ENCODE peak calls at places on chromosomes 16 and 17, in ten cellular contexts. One of them, this sample, is unnamed.

GRCh38 chr16:20681821-20682736 is 15.4 kb downstream of the ACSM1 start:
- DNase-seq in tibial nerve: no peak
- DNase-seq in testis: no peak
- DNase-seq in esophagus muscularis mucosa: no peak
- DNase-seq in stomach: no peak
- DNase-seq in heart left ventricle: no peak
- DNase-seq in ovary: no peak
- DNase-seq in spleen: no peak
- DNase-seq in HCT116: no peak
- DNase-seq in prostate gland: no peak
- DNase-seq in this sample: no peak

GRCh38 chr16:4081577-4082021 is 34.6 kb downstream of the ADCY9 start:
- DNase-seq in stomach: no peak
- DNase-seq in tibial nerve: no peak
- DNase-seq in testis: no peak
- DNase-seq in heart left ventricle: no peak
- DNase-seq in esophagus muscularis mucosa: no peak
- DNase-seq in ovary: peak; percentile 62
- DNase-seq in prostate gland: no peak
- DNase-seq in spleen: no peak
- DNase-seq in HCT116: no peak
- DNase-seq in this sample: no peak

GRCh38 chr17:49597928-49598655 is 22.4 kb downstream of the NXPH3 start:
- DNase-seq in testis: no peak
- DNase-seq in tibial nerve: no peak
- DNase-seq in heart left ventricle: no peak
- DNase-seq in prostate gland: no peak
- DNase-seq in HCT116: no peak
- DNase-seq in ovary: no peak
- DNase-seq in esophagus muscularis mucosa: peak; percentile 83
- DNase-seq in spleen: no peak
- DNase-seq in stomach: no peak
- DNase-seq in this sample: no peak

GRCh38 chr16:1310832-1311200 is 1.4 kb downstream of the UBE2I start:
- DNase-seq in prostate gland: no peak
- DNase-seq in heart left ventricle: no peak
- DNase-seq in ovary: no peak
- DNase-seq in testis: no peak
- DNase-seq in HCT116: no peak
- DNase-seq in spleen: peak; percentile 89
- DNase-seq in stomach: peak; percentile 29
- DNase-seq in tibial nerve: no peak
- DNase-seq in esophagus muscularis mucosa: no peak
- DNase-seq in this sample: no peak

GRCh38 chr17:9898812-9899211 is 6.3 kb downstream of the RCVRN start:
- DNase-seq in heart left ventricle: no peak
- DNase-seq in testis: no peak
- DNase-seq in HCT116: no peak
- DNase-seq in esophagus muscularis mucosa: no peak
- DNase-seq in ovary: no peak
- DNase-seq in prostate gland: no peak
- DNase-seq in tibial nerve: no peak
- DNase-seq in stomach: no peak
- DNase-seq in spleen: no peak
- DNase-seq in this sample: no peak

GRCh38 chr16:55672471-55672870 is 16.7 kb downstream of the SLC6A2 start:
- DNase-seq in prostate gland: no peak
- DNase-seq in esophagus muscularis mucosa: no peak
- DNase-seq in spleen: no peak
- DNase-seq in testis: peak; percentile 56
- DNase-seq in heart left ventricle: peak; percentile 60
- DNase-seq in HCT116: no peak
- DNase-seq in ovary: no peak
- DNase-seq in stomach: no peak
- DNase-seq in tibial nerve: peak; percentile 28
- DNase-seq in this sample: no peak

GRCh38 chr17:37110012-37110701 is 161.4 kb downstream of the AATF start:
- DNase-seq in testis: no peak
- DNase-seq in prostate gland: no peak
- DNase-seq in heart left ventricle: no peak
- DNase-seq in ovary: no peak
- DNase-seq in HCT116: no peak
- DNase-seq in stomach: no peak
- DNase-seq in tibial nerve: no peak
- DNase-seq in esophagus muscularis mucosa: no peak
- DNase-seq in spleen: no peak
- DNase-seq in this sample: no peak

GRCh38 chr16:50699345-50700159 is 6.1 kb downstream of the NOD2 start:
- DNase-seq in HCT116: no peak
- DNase-seq in esophagus muscularis mucosa: no peak
- DNase-seq in prostate gland: no peak
- DNase-seq in spleen: peak; percentile 76
- DNase-seq in ovary: no peak
- DNase-seq in testis: no peak
- DNase-seq in stomach: no peak
- DNase-seq in heart left ventricle: no peak
- DNase-seq in tibial nerve: no peak
- DNase-seq in this sample: no peak

GRCh38 chr17:59914274-59914854 is 21.4 kb downstream of the RPS6KB1 start:
- DNase-seq in prostate gland: no peak
- DNase-seq in stomach: no peak
- DNase-seq in HCT116: peak; percentile 19
- DNase-seq in tibial nerve: peak; percentile 22
- DNase-seq in heart left ventricle: no peak
- DNase-seq in testis: peak; percentile 22
- DNase-seq in esophagus muscularis mucosa: no peak
- DNase-seq in spleen: no peak
- DNase-seq in ovary: no peak
- DNase-seq in this sample: no peak

GRCh38 chr16:54928421-54929089 is 2.1 kb upstream of the IRX5 start:
- DNase-seq in HCT116: no peak
- DNase-seq in esophagus muscularis mucosa: peak; percentile 90
- DNase-seq in prostate gland: peak; percentile 78
- DNase-seq in stomach: peak; percentile 77
- DNase-seq in testis: peak; percentile 62
- DNase-seq in tibial nerve: no peak
- DNase-seq in spleen: peak; percentile 89
- DNase-seq in ovary: peak; percentile 79
- DNase-seq in heart left ventricle: peak; percentile 88
- DNase-seq in this sample: peak; percentile 47

GRCh38 chr17:4609761-4610160 is 25.4 kb downstream of the SMTNL2 start:
- DNase-seq in heart left ventricle: no peak
- DNase-seq in spleen: no peak
- DNase-seq in ovary: no peak
- DNase-seq in testis: no peak
- DNase-seq in prostate gland: no peak
- DNase-seq in stomach: no peak
- DNase-seq in esophagus muscularis mucosa: no peak
- DNase-seq in HCT116: no peak
- DNase-seq in tibial nerve: no peak
- DNase-seq in this sample: no peak
- TF ChIP-seq POLR2A in heart left ventricle: no peak
- TF ChIP-seq POLR2A in spleen: no peak
- TF ChIP-seq POLR2A in ovary: no peak
- TF ChIP-seq POLR2A in testis: no peak
- TF ChIP-seq POLR2A in prostate gland: no peak
- TF ChIP-seq POLR2A in stomach: no peak
- TF ChIP-seq POLR2A in esophagus muscularis mucosa: no peak
- TF ChIP-seq POLR2A in HCT116: no peak
- TF ChIP-seq POLR2A in tibial nerve: no peak
- TF ChIP-seq POLR2A in this sample: no peak

GRCh38 chr17:55567240-55568216 is 56.3 kb upstream of the SMIM36 start:
- DNase-seq in HCT116: no peak
- DNase-seq in spleen: no peak
- DNase-seq in testis: peak; percentile 46
- DNase-seq in stomach: no peak
- DNase-seq in esophagus muscularis mucosa: no peak
- DNase-seq in ovary: peak; percentile 91
- DNase-seq in tibial nerve: peak; percentile 41
- DNase-seq in prostate gland: no peak
- DNase-seq in heart left ventricle: peak; percentile 55
- DNase-seq in this sample: peak; percentile 39

GRCh38 chr17:55570360-55570759 is 59.1 kb upstream of the SMIM36 start:
- DNase-seq in tibial nerve: no peak
- DNase-seq in HCT116: no peak
- DNase-seq in heart left ventricle: no peak
- DNase-seq in esophagus muscularis mucosa: no peak
- DNase-seq in spleen: no peak
- DNase-seq in prostate gland: no peak
- DNase-seq in testis: no peak
- DNase-seq in ovary: no peak
- DNase-seq in stomach: no peak
- DNase-seq in this sample: no peak

GRCh38 chr17:55572599-55572998 is 61.3 kb upstream of the SMIM36 start:
- DNase-seq in ovary: no peak
- DNase-seq in esophagus muscularis mucosa: no peak
- DNase-seq in heart left ventricle: no peak
- DNase-seq in stomach: no peak
- DNase-seq in HCT116: no peak
- DNase-seq in spleen: no peak
- DNase-seq in prostate gland: no peak
- DNase-seq in tibial nerve: no peak
- DNase-seq in testis: no peak
- DNase-seq in this sample: no peak

GRCh38 chr17:55572139-55572538 is 60.9 kb upstream of the SMIM36 start:
- DNase-seq in ovary: no peak
- DNase-seq in stomach: no peak
- DNase-seq in testis: no peak
- DNase-seq in esophagus muscularis mucosa: no peak
- DNase-seq in heart left ventricle: no peak
- DNase-seq in prostate gland: no peak
- DNase-seq in HCT116: no peak
- DNase-seq in tibial nerve: no peak
- DNase-seq in spleen: no peak
- DNase-seq in this sample: no peak

DNA sequence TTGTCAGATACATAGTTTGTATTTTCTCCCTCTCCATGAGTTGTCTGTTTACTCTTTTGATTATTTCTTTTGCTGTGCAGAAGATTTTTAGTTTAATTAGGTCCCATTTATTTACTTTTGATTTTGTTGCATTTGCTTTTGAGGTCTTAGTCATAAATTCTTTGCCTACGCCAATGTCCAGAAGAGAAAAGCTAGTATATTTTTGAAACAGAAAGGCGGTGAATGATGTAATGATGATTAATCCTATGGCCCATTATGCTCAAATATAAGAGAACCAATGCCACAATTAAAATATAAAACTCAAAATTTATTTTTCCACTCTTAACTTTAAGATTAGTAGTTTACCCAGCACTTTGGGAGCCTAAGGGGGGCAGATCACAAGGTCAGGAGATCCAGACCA is 59.8 kb upstream of the SMIM36 start:
- DNase-seq in heart left ventricle: no peak
- DNase-seq in spleen: no peak
- DNase-seq in tibial nerve: no peak
- DNase-seq in HCT116: no peak
- DNase-seq in ovary: no peak
- DNase-seq in testis: no peak
- DNase-seq in prostate gland: no peak
- DNase-seq in stomach: no peak
- DNase-seq in esophagus muscularis mucosa: no peak
- DNase-seq in this sample: no peak
- H3K4me1 ChIP-seq in heart left ventricle: peaks cover 1% of the 10 kb centered on the region
- H3K4me1 ChIP-seq in spleen: peaks cover 4% of the 10 kb centered on the region
- H3K4me1 ChIP-seq in tibial nerve: peaks cover 5% of the 10 kb centered on the region
- H3K4me1 ChIP-seq in HCT116: peaks cover 4% of the 10 kb centered on the region
- H3K4me1 ChIP-seq in ovary: peaks cover 5% of the 10 kb centered on the region
- H3K4me1 ChIP-seq in testis: peaks cover 7% of the 10 kb centered on the region
- H3K4me1 ChIP-seq in prostate gland: no peaks in the 10 kb centered on the region
- H3K4me1 ChIP-seq in stomach: peaks cover 15% of the 10 kb centered on the region
- H3K4me1 ChIP-seq in esophagus muscularis mucosa: peaks cover 15% of the 10 kb centered on the region
- H3K4me1 ChIP-seq in this sample: peaks cover 7% of the 10 kb centered on the region

DNA sequence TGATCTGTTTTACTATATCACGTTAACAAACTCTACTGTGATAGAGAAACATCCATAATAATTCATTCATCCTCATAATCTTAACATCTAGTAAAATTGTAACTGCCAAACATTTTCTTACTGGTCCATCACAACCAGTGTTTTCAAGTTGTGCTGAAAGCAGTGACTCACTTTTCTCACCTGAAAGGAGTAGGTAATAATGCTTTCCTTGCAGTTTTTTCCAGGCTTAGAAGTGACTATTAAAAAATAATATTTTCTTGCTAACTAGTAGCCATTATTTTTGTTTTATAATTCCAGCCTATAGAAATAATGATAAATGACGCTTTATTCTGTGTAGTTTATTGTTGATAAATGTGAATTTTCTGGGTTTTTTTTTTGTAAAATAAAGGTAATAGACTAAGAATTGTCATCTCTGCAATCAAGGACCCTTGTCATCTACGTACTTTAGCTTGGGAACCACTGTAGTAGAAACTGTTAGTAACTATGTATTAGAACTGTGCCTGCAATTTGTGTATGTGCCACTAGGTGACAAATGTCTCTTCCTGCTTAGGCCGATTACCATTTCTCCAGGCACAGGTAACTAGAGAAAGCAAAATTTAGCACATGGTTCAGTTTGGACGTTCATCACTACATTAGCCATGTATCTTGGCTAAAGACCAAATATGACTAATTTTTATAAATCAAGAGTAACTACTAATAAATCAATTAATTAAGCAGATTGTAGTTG is 409.4 kb upstream of the ERCC4 start:
- DNase-seq in spleen: no peak
- DNase-seq in HCT116: no peak
- DNase-seq in testis: no peak
- DNase-seq in tibial nerve: no peak
- DNase-seq in prostate gland: no peak
- DNase-seq in heart left ventricle: no peak
- DNase-seq in esophagus muscularis mucosa: no peak
- DNase-seq in stomach: no peak
- DNase-seq in ovary: no peak
- DNase-seq in this sample: no peak
- TF ChIP-seq CTCF in spleen: no peak
- TF ChIP-seq CTCF in HCT116: peak; percentile 33
- TF ChIP-seq CTCF in testis: peak; percentile 24
- TF ChIP-seq CTCF in tibial nerve: no peak
- TF ChIP-seq CTCF in prostate gland: no peak
- TF ChIP-seq CTCF in heart left ventricle: no peak
- TF ChIP-seq CTCF in esophagus muscularis mucosa: no peak
- TF ChIP-seq CTCF in stomach: no peak
- TF ChIP-seq CTCF in ovary: no peak
- TF ChIP-seq CTCF in this sample: no peak

DNA sequence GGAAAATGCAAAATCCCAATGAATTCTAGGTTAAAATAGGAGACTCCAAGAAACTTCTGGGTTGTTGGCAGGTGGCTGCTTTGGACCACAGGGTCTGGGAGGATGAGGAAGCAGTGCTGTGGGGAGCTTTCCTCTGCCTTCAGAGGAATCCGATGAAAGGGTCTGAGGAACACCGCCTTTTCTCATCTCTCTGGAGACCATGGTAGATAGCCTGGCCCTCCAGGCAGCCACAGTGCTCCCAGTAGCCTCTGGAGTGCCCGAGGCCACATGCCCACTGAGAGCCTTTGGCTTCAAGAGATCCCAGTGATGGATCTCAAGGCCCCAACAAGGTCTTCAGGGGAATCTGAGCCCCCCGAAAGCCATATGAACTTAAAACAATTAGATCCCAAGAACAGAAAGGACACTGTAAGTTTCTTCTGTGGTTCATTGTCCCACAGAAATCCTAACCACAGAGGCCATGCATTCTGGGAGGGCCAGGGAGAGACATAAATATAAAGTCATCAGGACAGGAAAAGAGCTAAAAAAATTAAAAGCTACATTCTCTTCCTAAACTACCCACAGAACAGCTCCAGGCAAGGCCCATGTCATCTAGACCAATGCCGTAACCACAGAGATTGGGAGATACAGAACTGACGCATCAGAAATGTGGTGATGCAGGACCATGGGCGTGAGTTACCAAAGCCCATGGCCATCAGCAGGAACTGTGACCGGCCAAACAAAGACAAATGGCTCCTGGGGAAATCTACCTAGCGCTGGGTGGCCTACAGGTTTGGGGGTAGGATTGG is 24.3 kb downstream of the TK2 start:
- DNase-seq in HCT116: no peak
- DNase-seq in prostate gland: no peak
- DNase-seq in testis: no peak
- DNase-seq in stomach: no peak
- DNase-seq in tibial nerve: no peak
- DNase-seq in esophagus muscularis mucosa: no peak
- DNase-seq in spleen: no peak
- DNase-seq in ovary: no peak
- DNase-seq in heart left ventricle: no peak
- DNase-seq in this sample: peak; percentile 42
- TF ChIP-seq POLR2A in HCT116: no peak
- TF ChIP-seq POLR2A in prostate gland: no peak
- TF ChIP-seq POLR2A in testis: no peak
- TF ChIP-seq POLR2A in stomach: no peak
- TF ChIP-seq POLR2A in tibial nerve: no peak
- TF ChIP-seq POLR2A in esophagus muscularis mucosa: no peak
- TF ChIP-seq POLR2A in spleen: no peak
- TF ChIP-seq POLR2A in ovary: no peak
- TF ChIP-seq POLR2A in heart left ventricle: no peak
- TF ChIP-seq POLR2A in this sample: no peak